ENCODE peak calls at places on chromosomes 13 and 19, in four cellular contexts. Z, H, J and F are unnamed samples.

GRCh38 chr19:29634731-29635130 is 28.6 kb downstream of the POP4 start:
- DNase-seq in Z (no peak), H (no peak), J (no peak), F (no peak)

GRCh38 chr13:40599722-40600121 is 66.7 kb downstream of the FOXO1 start:
- DNase-seq in Z (no peak), H (no peak), J (no peak), F (no peak)

GRCh38 chr13:81487151-81487550 is 1146.2 kb upstream of the SPRY2 start:
- DNase-seq in Z (no peak), H (no peak), J (no peak), F (peak)

GRCh38 chr19:53906211-53907192 is 2.6 kb upstream of the CACNG7 start:
- DNase-seq in Z (no peak), H (no peak), J (peak), F (peak)

GRCh38 chr19:45547965-45548609 is 36.5 kb downstream of the OPA3 start:
- DNase-seq in Z (peak), H (no peak), J (no peak), F (no peak)

GRCh38 chr13:113669871-113670341 is 2.9 kb downstream of the GRK1 start:
- DNase-seq in Z (no peak), H (peak), J (peak), F (peak)

GRCh38 chr13:26785845-26786630 is 25.5 kb upstream of the GPR12 start:
- DNase-seq in Z (no peak), H (peak), J (peak), F (peak)

GRCh38 chr19:57903298-57904174 is 12.9 kb downstream of the ZNF417 start:
- DNase-seq in Z (peak), H (no peak), J (no peak), F (no peak)

GRCh38 chr13:95535243-95535642 is 17.3 kb upstream of the CLDN10 start:
- DNase-seq in Z (peak), H (no peak), J (no peak), F (no peak)

GRCh38 chr19:40614595-40615411 is 13.6 kb downstream of the LTBP4 start:
- DNase-seq in Z (peak), H (peak), J (peak), F (peak)

GRCh38 chr19:47663435-47663910 is 49.7 kb upstream of the EHD2 start:
- DNase-seq in Z (peak), H (no peak), J (no peak), F (no peak)

GRCh38 chr13:32594339-32594738 is 8.1 kb downstream of the PDS5B start:
- DNase-seq in Z (peak), H (no peak), J (no peak), F (no peak)

GRCh38 chr19:57559008-57559403 is 657 bp downstream of the ZNF550 start:
- DNase-seq in Z (no peak), H (no peak), J (no peak), F (peak)

GRCh38 chr19:54408627-54409026 is 6.6 kb upstream of the TTYH1 start:
- DNase-seq in Z (no peak), H (no peak), J (no peak), F (no peak)

GRCh38 chr19:48391100-48392005 is at the start of gene KDELR1:
- DNase-seq in Z (peak), H (peak), J (peak), F (peak)

GRCh38 chr13:83765796-83766195 is 116.5 kb downstream of the SLITRK1 start:
- DNase-seq in Z (no peak), H (no peak), J (no peak), F (no peak)

GRCh38 chr19:917323-918151 is at the start of gene KISS1R:
- DNase-seq in Z (peak), H (no peak), J (peak), F (no peak)

GRCh38 chr19:47713046-47714021 is at the start of gene EHD2:
- DNase-seq in Z (peak), H (peak), J (peak), F (peak)

GRCh38 chr19:42466521-42467436 is 24.0 kb upstream of the CXCL17 start:
- DNase-seq in Z (no peak), H (no peak), J (no peak), F (no peak)

GRCh38 chr13:108214511-108215383 is 589 bp downstream of the LIG4 start:
- DNase-seq in Z (no peak), H (no peak), J (no peak), F (peak)

GRCh38 chr13:98798849-98799645 is 46.6 kb upstream of the SLC15A1 start:
- DNase-seq in Z (peak), H (no peak), J (no peak), F (no peak)

DNA sequence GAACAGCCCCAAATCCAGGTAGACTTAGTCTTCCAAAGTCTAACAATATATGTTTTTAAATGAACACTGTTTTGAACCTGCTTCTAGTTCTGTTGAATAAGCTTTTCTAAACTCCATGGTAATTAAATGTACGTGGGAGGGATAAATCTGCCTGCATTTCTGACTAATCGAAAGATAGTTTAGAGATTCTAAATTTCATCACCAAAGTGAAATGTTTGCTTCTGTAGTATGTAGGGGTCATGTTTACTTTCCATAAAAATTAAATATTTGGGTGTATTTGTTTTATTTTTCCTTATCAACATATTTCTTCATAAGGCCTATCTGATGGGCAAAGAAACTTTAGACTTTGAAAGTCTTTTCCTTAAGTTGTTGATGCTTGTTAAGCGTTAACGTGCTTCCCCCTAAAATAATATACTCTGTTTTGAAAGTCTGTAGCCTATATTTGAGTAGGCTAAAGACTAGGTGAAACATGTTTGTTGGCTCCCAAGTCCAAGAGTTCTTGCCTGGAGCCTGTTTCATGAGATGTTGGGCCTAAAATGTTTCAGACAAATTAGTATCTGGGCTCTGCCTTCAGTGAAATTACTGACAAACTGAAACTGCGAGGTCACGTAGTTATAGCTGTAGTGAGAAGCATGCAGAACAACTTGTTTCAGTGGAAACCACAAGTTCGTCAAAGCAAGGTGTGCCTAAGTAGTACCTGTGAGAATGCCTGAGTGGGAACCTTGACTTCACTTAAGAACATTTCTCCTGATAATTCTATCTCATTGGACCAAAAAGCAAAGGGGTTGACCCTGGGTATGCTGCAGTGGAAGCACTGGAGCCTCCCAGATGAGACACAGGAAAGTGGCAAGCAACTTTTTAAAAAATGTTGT is 126.2 kb downstream of the LMO7 start:
- DNase-seq in Z (peak), H (no peak), J (peak), F (peak)
- TF ChIP-seq POLR2A in Z (no peak), H (no peak), J (no peak), F (peak)

DNA sequence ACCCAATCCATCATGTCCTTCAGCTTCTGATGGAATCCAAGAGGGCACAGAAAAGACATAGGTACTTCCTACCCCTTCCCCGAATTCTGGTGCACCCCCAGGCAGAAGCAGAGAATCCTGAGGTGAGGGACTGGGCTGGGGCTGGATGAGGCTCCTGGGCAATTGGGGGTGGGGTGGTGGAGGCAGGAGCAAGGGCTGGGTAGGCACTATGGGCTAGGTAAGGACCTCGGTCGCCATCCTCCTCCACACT is 2.8 kb upstream of the KCNC3 start:
- DNase-seq in Z (no peak), H (no peak), J (no peak), F (no peak)
- TF ChIP-seq POLR2A in Z (no peak), H (no peak), J (no peak), F (no peak)

GRCh38 chr19:15125232-15126067 is 18.2 kb downstream of the SYDE1 start:
- DNase-seq in Z (peak), H (peak), J (peak), F (peak)
- TF ChIP-seq POLR2A in Z (no peak), H (no peak), J (no peak), F (peak)

DNA sequence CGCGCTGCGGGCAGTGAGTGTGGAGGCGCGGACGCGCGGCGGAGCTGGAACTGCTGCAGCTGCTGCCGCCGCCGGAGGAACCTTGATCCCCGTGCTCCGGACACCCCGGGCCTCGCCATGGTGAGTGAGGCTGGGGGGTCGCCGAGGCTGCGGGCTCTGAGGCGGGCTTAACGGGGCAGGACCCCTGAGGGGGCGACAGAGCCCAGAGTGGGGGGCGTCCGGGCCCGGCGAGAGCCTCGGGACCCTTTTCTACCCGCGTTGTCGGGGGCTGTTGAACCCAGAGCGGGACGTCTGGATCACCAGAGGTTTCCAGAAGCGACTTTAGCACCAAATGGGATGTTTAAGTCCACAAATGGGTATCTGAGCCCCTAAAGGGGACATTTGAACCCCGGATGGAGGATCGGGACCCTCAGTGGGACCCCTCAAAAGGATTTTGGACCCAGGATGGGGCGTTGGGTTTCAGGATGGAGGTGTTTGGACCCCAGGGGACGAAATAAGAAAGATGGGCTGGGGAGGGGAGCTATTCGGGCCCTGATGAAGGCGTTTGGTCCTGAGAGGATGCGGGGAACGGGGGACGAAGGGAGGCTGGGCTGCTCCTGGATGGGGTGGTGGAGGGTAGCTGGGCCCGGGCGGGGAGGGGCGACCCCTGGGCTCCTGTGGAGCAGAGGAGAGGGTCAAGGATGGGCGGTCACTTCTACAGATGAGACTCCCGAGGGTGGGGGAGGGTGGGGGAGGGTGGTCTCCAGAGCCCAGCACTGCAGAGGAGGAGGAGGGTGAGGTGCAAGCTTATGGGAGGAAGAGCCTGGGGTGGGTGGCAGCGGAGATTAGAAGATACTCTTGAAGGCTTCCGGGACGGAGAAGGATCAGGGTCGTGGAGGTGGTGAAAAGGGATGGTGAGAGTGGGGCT is at the start of gene CALM3:
- DNase-seq in Z (no peak), H (no peak), J (no peak), F (no peak)
- TF ChIP-seq POLR2A in Z (peak), H (peak), J (no peak), F (peak)

GRCh38 chr13:33678906-33679657 is 138.9 kb upstream of the RFC3 start:
- DNase-seq in Z (peak), H (peak), J (peak), F (peak)

GRCh38 chr13:33678084-33678483 is 139.9 kb upstream of the RFC3 start:
- DNase-seq in Z (no peak), H (no peak), J (no peak), F (no peak)

GRCh38 chr13:33677215-33677614 is 140.7 kb upstream of the RFC3 start:
- DNase-seq in Z (no peak), H (no peak), J (no peak), F (no peak)

GRCh38 chr13:33676700-33677048 is 141.3 kb upstream of the RFC3 start:
- DNase-seq in Z (peak), H (peak), J (peak), F (peak)

DNA sequence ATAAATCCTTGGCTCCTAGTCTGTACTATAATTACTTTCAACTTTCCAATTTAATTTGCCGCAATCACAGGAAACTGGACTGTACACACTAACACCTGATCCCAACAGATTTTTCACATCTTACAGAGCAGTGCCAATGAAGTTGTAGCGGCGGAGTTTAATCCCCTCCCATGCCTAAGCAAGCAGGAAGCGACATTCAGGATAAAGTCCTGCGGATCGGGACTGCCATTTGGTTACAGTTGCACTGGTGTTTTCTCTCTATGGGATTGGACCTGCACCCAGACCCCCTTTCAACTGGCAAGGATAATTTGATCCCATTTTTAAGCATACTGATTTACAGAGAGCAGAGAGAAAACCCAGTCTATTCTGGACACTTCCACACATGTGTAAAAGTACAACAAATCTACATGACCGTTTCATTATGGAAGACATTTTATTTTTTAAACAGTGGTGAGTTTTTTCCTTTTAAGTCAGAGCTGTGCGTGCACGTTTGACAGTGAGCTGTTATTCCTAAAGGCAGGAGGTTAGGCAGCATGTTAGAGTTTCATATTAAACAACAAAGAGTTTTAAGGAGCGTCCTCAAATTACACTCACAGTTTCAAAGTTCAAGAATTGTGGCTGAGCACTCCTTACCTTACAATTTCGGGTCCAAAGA is 141.8 kb upstream of the RFC3 start:
- DNase-seq in Z (no peak), H (peak), J (peak), F (peak)
- TF ChIP-seq POLR2A in Z (no peak), H (no peak), J (no peak), F (peak)

GRCh38 chr19:18083929-18084684 is 2.6 kb downstream of the IL12RB1 start:
- DNase-seq in Z (no peak), H (no peak), J (no peak), F (no peak)

GRCh38 chr19:18090545-18091216 is 3.9 kb upstream of the IL12RB1 start:
- DNase-seq in Z (peak), H (no peak), J (no peak), F (no peak)

GRCh38 chr19:18085702-18086457 is 854 bp downstream of the IL12RB1 start:
- DNase-seq in Z (no peak), H (no peak), J (no peak), F (no peak)

GRCh38 chr19:18089726-18090125 is 3.0 kb upstream of the IL12RB1 start:
- DNase-seq in Z (no peak), H (no peak), J (no peak), F (no peak)

GRCh38 chr19:18086590-18087138 is at the start of gene IL12RB1:
- DNase-seq in Z (no peak), H (no peak), J (peak), F (no peak)
- TF ChIP-seq POLR2A in Z (no peak), H (no peak), J (no peak), F (no peak)

GRCh38 chr19:49512970-49513745 is 697 bp downstream of the FCGRT start:
- DNase-seq in Z (no peak), H (peak), J (peak), F (peak)
- TF ChIP-seq POLR2A in Z (no peak), H (no peak), J (no peak), F (no peak)

GRCh38 chr13:44383945-44384344 is 10.3 kb downstream of the SERP2 start:
- DNase-seq in Z (no peak), H (no peak), J (no peak), F (no peak)

GRCh38 chr13:44382635-44383145 is 9.1 kb downstream of the SERP2 start:
- DNase-seq in Z (no peak), H (no peak), J (peak), F (peak)

GRCh38 chr13:44378277-44378676 is 4.7 kb downstream of the SERP2 start:
- DNase-seq in Z (no peak), H (no peak), J (no peak), F (no peak)

GRCh38 chr13:44380404-44381165 is 7.0 kb downstream of the SERP2 start:
- DNase-seq in Z (peak), H (no peak), J (no peak), F (no peak)

GRCh38 chr13:44379885-44380284 is 6.3 kb downstream of the SERP2 start:
- DNase-seq in Z (no peak), H (no peak), J (no peak), F (no peak)
- TF ChIP-seq POLR2A in Z (no peak), H (no peak), J (no peak), F (no peak)

GRCh38 chr19:17405250-17406038 is at the start of gene BST2:
- DNase-seq in Z (peak), H (peak), J (peak), F (peak)
- TF ChIP-seq POLR2A in Z (no peak), H (peak), J (no peak), F (peak)